ENCODE peak calls at places on chromosomes 2 and 18, in ten cellular contexts. K, M, N, L, E, J, F, B, W and C are unnamed samples. For H3K9me3, the result is how much of the 10 kb centered on the place peaks cover.

GRCh38 chr2:203061346-203061745 is 46.7 kb downstream of the NBEAL1 start:
- DNase-seq in K (peak), M (no peak), N (no peak), L (no peak), E (no peak), J (peak), F (no peak), B (no peak), W (peak), C (no peak)

GRCh38 chr2:460861-461260 is 173.0 kb upstream of the ALKAL2 start:
- DNase-seq in K (no peak), M (no peak), N (peak), L (no peak), E (peak), J (no peak), F (no peak), B (no peak), W (no peak), C (no peak)

GRCh38 chr2:16394072-16394985 is 271.3 kb downstream of the CYRIA start:
- DNase-seq in K (no peak), M (no peak), N (no peak), L (no peak), E (no peak), J (peak), F (no peak), B (no peak), W (no peak), C (no peak)

GRCh38 chr2:26469092-26469710 is 8.7 kb downstream of the OTOF start:
- DNase-seq in K (peak), M (no peak), N (no peak), L (no peak), E (peak), J (peak), F (peak), B (no peak), W (peak), C (no peak)

GRCh38 chr2:28539095-28539494 is 43.2 kb downstream of the PLB1 start:
- DNase-seq in K (no peak), M (no peak), N (no peak), L (no peak), E (no peak), J (no peak), F (no peak), B (no peak), W (no peak), C (no peak)

GRCh38 chr18:46301081-46301480 is 196.9 kb downstream of the HAUS1 start:
- DNase-seq in K (no peak), M (no peak), N (no peak), L (no peak), E (no peak), J (no peak), F (no peak), B (no peak), W (no peak), C (no peak)

GRCh38 chr18:43159091-43159490 is 43.6 kb upstream of the RIT2 start:
- DNase-seq in K (no peak), M (no peak), N (no peak), L (no peak), E (no peak), J (no peak), F (no peak), B (no peak), W (no peak), C (no peak)

GRCh38 chr2:169528271-169528701 is 18.8 kb downstream of the KLHL41 start:
- DNase-seq in K (no peak), M (peak), N (peak), L (peak), E (peak), J (peak), F (peak), B (peak), W (peak), C (peak)

GRCh38 chr2:110101280-110101844 is 14.3 kb downstream of the MALL start:
- DNase-seq in K (peak), M (peak), N (no peak), L (no peak), E (peak), J (no peak), F (peak), B (peak), W (peak), C (peak)

GRCh38 chr18:23528580-23529472 is 25.5 kb downstream of the RMC1 start:
- DNase-seq in K (no peak), M (peak), N (no peak), L (no peak), E (peak), J (no peak), F (no peak), B (peak), W (peak), C (peak)

GRCh38 chr2:205288681-205289080 is 393.6 kb upstream of the NRP2 start:
- DNase-seq in K (no peak), M (no peak), N (no peak), L (no peak), E (no peak), J (no peak), F (no peak), B (no peak), W (no peak), C (no peak)

GRCh38 chr2:39530423-39530866 is 93.4 kb upstream of the MAP4K3 start:
- DNase-seq in K (no peak), M (no peak), N (no peak), L (no peak), E (no peak), J (no peak), F (no peak), B (no peak), W (peak), C (no peak)

GRCh38 chr18:48133675-48134251 is 203.3 kb upstream of the SMAD2 start:
- DNase-seq in K (no peak), M (no peak), N (no peak), L (no peak), E (peak), J (no peak), F (peak), B (peak), W (no peak), C (no peak)

GRCh38 chr18:58859935-58860334 is 4.7 kb upstream of the ZNF532 start:
- DNase-seq in K (no peak), M (no peak), N (no peak), L (no peak), E (no peak), J (peak), F (no peak), B (no peak), W (no peak), C (no peak)

GRCh38 chr2:85753525-85754312 is at the start of gene ATOH8:
- DNase-seq in K (no peak), M (peak), N (no peak), L (no peak), E (peak), J (peak), F (peak), B (peak), W (peak), C (peak)

GRCh38 chr2:223835701-223836532 is 1.5 kb downstream of the AP1S3 start:
- DNase-seq in K (no peak), M (no peak), N (no peak), L (no peak), E (peak), J (no peak), F (no peak), B (no peak), W (no peak), C (no peak)

GRCh38 chr2:190511104-190511503 is 23.4 kb downstream of the NEMP2 start:
- DNase-seq in K (no peak), M (no peak), N (no peak), L (no peak), E (no peak), J (no peak), F (no peak), B (no peak), W (peak), C (no peak)

GRCh38 chr2:218327451-218327850 is 29.2 kb upstream of the CATIP start:
- DNase-seq in K (no peak), M (no peak), N (no peak), L (no peak), E (no peak), J (no peak), F (no peak), B (no peak), W (no peak), C (no peak)

GRCh38 chr2:214378455-214379103 is 32.3 kb upstream of the VWC2L start:
- DNase-seq in K (no peak), M (no peak), N (no peak), L (no peak), E (peak), J (no peak), F (no peak), B (no peak), W (no peak), C (no peak)

GRCh38 chr2:186716899-186717811 is 23.3 kb downstream of the FAM171B start:
- DNase-seq in K (peak), M (no peak), N (no peak), L (no peak), E (peak), J (peak), F (no peak), B (no peak), W (peak), C (no peak)

GRCh38 chr2:40405440-40405839 is 46.5 kb downstream of the SLC8A1 start:
- DNase-seq in K (no peak), M (no peak), N (no peak), L (no peak), E (no peak), J (no peak), F (no peak), B (no peak), W (peak), C (no peak)

GRCh38 chr2:59726226-59726800 is 827.1 kb downstream of the BCL11A start:
- DNase-seq in K (no peak), M (no peak), N (no peak), L (no peak), E (no peak), J (peak), F (no peak), B (no peak), W (no peak), C (no peak)

GRCh38 chr2:77512521-77512920 is 9.7 kb downstream of the LRRTM4 start:
- DNase-seq in K (no peak), M (no peak), N (no peak), L (no peak), E (no peak), J (no peak), F (no peak), B (no peak), W (no peak), C (no peak)

GRCh38 chr2:214765180-214765579 is 44.3 kb downstream of the BARD1 start:
- DNase-seq in K (no peak), M (no peak), N (no peak), L (no peak), E (peak), J (no peak), F (no peak), B (no peak), W (no peak), C (no peak)

GRCh38 chr2:205814039-205814364 is 131.7 kb downstream of the NRP2 start:
- DNase-seq in K (no peak), M (no peak), N (no peak), L (no peak), E (peak), J (no peak), F (no peak), B (no peak), W (no peak), C (no peak)

GRCh38 chr2:98160574-98160973 is 73.6 kb downstream of the VWA3B start:
- DNase-seq in K (no peak), M (no peak), N (no peak), L (no peak), E (no peak), J (no peak), F (no peak), B (no peak), W (no peak), C (peak)

GRCh38 chr2:180033993-180034894 is 27.1 kb upstream of the CWC22 start:
- DNase-seq in K (peak), M (no peak), N (no peak), L (no peak), E (no peak), J (peak), F (no peak), B (no peak), W (peak), C (no peak)

GRCh38 chr2:10084956-10085851 is 5.0 kb upstream of the CYS1 start:
- DNase-seq in K (no peak), M (no peak), N (no peak), L (no peak), E (no peak), J (no peak), F (no peak), B (no peak), W (no peak), C (no peak)

GRCh38 chr2:20103514-20103913 is 52.1 kb upstream of the LAPTM4A start:
- DNase-seq in K (no peak), M (no peak), N (no peak), L (no peak), E (peak), J (no peak), F (no peak), B (no peak), W (peak), C (no peak)

GRCh38 chr2:182973441-182974352 is 64.6 kb downstream of the NCKAP1 start:
- DNase-seq in K (no peak), M (no peak), N (no peak), L (no peak), E (no peak), J (no peak), F (no peak), B (no peak), W (no peak), C (no peak)

GRCh38 chr2:62303818-62304217 is 107.9 kb downstream of the B3GNT2 start:
- DNase-seq in K (no peak), M (no peak), N (no peak), L (no peak), E (no peak), J (no peak), F (no peak), B (no peak), W (no peak), C (no peak)

GRCh38 chr2:108632332-108632712 is 87.0 kb upstream of the RANBP2 start:
- DNase-seq in K (no peak), M (no peak), N (no peak), L (no peak), E (no peak), J (no peak), F (no peak), B (no peak), W (no peak), C (no peak)

GRCh38 chr18:33014060-33014796 is 241.4 kb upstream of the KLHL14 start:
- DNase-seq in K (no peak), M (no peak), N (no peak), L (no peak), E (no peak), J (no peak), F (no peak), B (no peak), W (no peak), C (no peak)

GRCh38 chr2:225434014-225434413 is 34.5 kb downstream of the NYAP2 start:
- DNase-seq in K (no peak), M (no peak), N (no peak), L (no peak), E (no peak), J (peak), F (no peak), B (no peak), W (no peak), C (no peak)

GRCh38 chr2:21754164-21754788 is 630.5 kb downstream of the TDRD15 start:
- DNase-seq in K (no peak), M (no peak), N (no peak), L (no peak), E (no peak), J (no peak), F (no peak), B (no peak), W (no peak), C (peak)

GRCh38 chr2:31696068-31696467 is 115.3 kb upstream of the SRD5A2 start:
- DNase-seq in K (no peak), M (no peak), N (no peak), L (no peak), E (peak), J (no peak), F (no peak), B (no peak), W (no peak), C (no peak)

GRCh38 chr2:31688282-31688681 is 107.5 kb upstream of the SRD5A2 start:
- DNase-seq in K (no peak), M (no peak), N (no peak), L (no peak), E (no peak), J (no peak), F (no peak), B (no peak), W (no peak), C (no peak)

GRCh38 chr2:31694444-31694843 is 113.7 kb upstream of the SRD5A2 start:
- DNase-seq in K (no peak), M (no peak), N (no peak), L (no peak), E (peak), J (peak), F (no peak), B (no peak), W (peak), C (no peak)

DNA sequence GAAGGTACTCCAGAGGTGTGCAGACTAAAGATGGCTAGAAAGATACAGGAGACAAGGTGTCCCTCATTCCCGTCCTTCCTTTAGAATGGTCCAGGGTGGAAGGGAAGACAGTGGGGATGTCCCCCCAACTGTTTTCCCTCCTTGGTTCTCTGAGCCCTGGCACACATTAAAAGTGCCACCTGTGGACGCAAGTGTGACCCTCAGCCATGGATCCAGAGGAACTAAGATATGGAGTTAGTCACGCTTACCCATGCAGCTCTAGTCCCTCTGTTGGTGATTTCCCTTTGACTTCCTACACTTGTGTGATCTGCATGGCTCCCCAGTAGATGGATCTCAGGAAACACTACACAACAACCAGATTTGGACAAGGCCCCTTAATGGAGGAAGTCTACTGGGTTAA is 113.1 kb upstream of the SRD5A2 start:
- DNase-seq in K (no peak), M (no peak), N (no peak), L (no peak), E (no peak), J (peak), F (no peak), B (no peak), W (no peak), C (no peak)
- H3K9me3 ChIP-seq in K (under half), M (under half), N (under half), L (under half), E (under half), J (under half), F (under half), B (under half), W (under half), C (under half)

GRCh38 chr2:43852196-43852730 is 13.5 kb downstream of the ABCG8 start:
- DNase-seq in K (no peak), M (no peak), N (no peak), L (no peak), E (no peak), J (no peak), F (no peak), B (no peak), W (no peak), C (no peak)

GRCh38 chr2:43845181-43845580 is 6.4 kb downstream of the ABCG8 start:
- DNase-seq in K (no peak), M (no peak), N (no peak), L (no peak), E (no peak), J (no peak), F (no peak), B (no peak), W (no peak), C (no peak)

GRCh38 chr2:43846140-43846793 is 7.5 kb downstream of the ABCG8 start:
- DNase-seq in K (no peak), M (no peak), N (no peak), L (no peak), E (no peak), J (no peak), F (no peak), B (no peak), W (no peak), C (no peak)

GRCh38 chr2:43851026-43851980 is 12.5 kb downstream of the ABCG8 start:
- DNase-seq in K (no peak), M (no peak), N (no peak), L (no peak), E (no peak), J (no peak), F (no peak), B (no peak), W (no peak), C (no peak)

GRCh38 chr2:43848174-43848573 is 9.4 kb downstream of the ABCG8 start:
- DNase-seq in K (no peak), M (no peak), N (no peak), L (no peak), E (no peak), J (no peak), F (no peak), B (no peak), W (peak), C (no peak)
- H3K27ac ChIP-seq in K (no peak), M (no peak), N (no peak), L (no peak), E (no peak), J (no peak), F (no peak), B (no peak), W (no peak), C (no peak)

GRCh38 chr18:73986711-73987110 is 160.9 kb downstream of the FBXO15 start:
- DNase-seq in K (no peak), M (no peak), N (no peak), L (no peak), E (no peak), J (no peak), F (no peak), B (no peak), W (no peak), C (no peak)
- H3K9me3 ChIP-seq in K (under half), M (under half), N (under half), L (under half), E (under half), J (under half), F (under half), B (under half), W (under half), C (under half)

DNA sequence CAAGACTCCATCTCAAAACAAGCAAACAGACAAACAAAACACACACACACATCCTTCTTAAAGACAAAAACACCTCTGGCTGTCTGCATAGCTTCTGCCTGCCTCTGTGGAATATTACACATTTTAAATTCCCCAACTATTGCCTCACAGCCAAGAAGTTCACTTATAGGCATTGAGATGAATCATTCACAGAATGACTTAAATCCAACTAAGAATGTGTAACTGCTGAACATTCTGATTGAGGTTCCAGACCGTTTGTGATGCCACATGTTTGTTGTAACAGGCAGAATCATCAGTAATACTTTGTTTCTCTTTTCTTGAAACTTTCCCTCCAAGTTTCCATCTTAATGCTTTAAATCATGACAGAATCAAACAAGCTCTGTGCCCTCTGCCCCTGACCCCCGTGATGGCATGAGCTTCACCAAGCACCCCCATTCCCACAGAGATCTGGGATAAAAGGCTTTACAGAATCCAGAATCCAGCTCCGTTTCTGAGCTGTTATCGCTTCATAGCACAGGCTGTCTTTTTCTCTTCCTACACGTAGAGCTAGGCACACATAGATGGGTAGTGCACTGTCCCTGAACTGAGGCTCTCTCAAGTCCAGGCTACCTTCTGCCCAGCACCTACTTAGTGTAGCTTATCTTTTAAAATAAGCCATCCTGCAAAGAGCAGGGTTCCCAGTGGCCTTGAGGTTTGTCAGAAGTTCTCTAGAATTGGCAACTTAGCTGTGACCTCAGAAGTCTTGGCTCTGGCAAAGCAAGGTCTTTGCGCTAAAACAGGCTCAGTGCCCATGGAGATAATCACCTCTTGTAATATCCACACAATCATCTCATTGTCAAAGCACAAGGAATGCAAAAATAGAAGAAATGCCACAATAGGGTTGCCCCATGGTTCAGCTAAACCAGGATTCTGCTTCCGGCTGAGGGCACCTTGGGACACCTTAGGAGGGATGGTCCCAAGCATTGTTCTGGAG is 32.9 kb downstream of the EPAS1 start:
- DNase-seq in K (peak), M (no peak), N (no peak), L (no peak), E (peak), J (no peak), F (no peak), B (peak), W (peak), C (no peak)
- H3K27ac ChIP-seq in K (peak), M (peak), N (no peak), L (no peak), E (peak), J (no peak), F (peak), B (no peak), W (peak), C (peak)

GRCh38 chr2:63562751-63563150 is 25.5 kb downstream of the WDPCP start:
- DNase-seq in K (no peak), M (no peak), N (no peak), L (no peak), E (no peak), J (no peak), F (no peak), B (no peak), W (no peak), C (no peak)
- H3K9me3 ChIP-seq in K (under half), M (under half), N (under half), L (under half), E (under half), J (under half), F (under half), B (under half), W (under half), C (under half)

GRCh38 chr2:221500501-221501209 is 71.4 kb downstream of the EPHA4 start:
- DNase-seq in K (no peak), M (no peak), N (no peak), L (no peak), E (no peak), J (no peak), F (no peak), B (no peak), W (no peak), C (no peak)
- H3K27ac ChIP-seq in K (no peak), M (no peak), N (no peak), L (no peak), E (no peak), J (peak), F (no peak), B (no peak), W (no peak), C (no peak)

GRCh38 chr2:95525294-95526035 is 40.9 kb upstream of the TRIM43B start:
- DNase-seq in K (no peak), M (no peak), N (no peak), L (no peak), E (no peak), J (no peak), F (peak), B (no peak), W (no peak), C (peak)
- H3K9me3 ChIP-seq in K (under half), M (under half), N (under half), L (under half), E (under half), J (under half), F (under half), B (under half), W (under half), C (under half)